ENCODE peak calls at places on chromosomes 7 and 10, in seven cellular contexts. F is K562, Y is GM12878, M is HepG2, P is HCT116, X is H1, V is SK-N-SH. T is an unnamed sample.

GRCh38 chr7:4200546-4201094 is 481.5 kb upstream of the FOXK1 start:
- DNase-seq in M (no peak), V (no peak), F (no peak), P (no peak), X (no peak), Y (no peak), T (no peak)

GRCh38 chr10:91636892-91637291 is 4.0 kb upstream of the PPP1R3C start:
- DNase-seq in V (no peak), M (no peak), X (no peak), Y (no peak), P (no peak), F (no peak), T (no peak)

GRCh38 chr10:77104459-77104980 is 533.1 kb downstream of the KCNMA1 start:
- DNase-seq in Y (no peak), F (no peak), P (no peak), V (no peak), M (no peak), X (no peak), T (no peak)

GRCh38 chr7:150413640-150414081 is 34.5 kb downstream of the ZNF775 start:
- DNase-seq in P (no peak), M (no peak), X (no peak), V (peak), Y (no peak), F (no peak), T (no peak)

GRCh38 chr7:55592492-55592891 is 20.2 kb upstream of the VOPP1 start:
- DNase-seq in Y (no peak), M (no peak), P (no peak), F (no peak), X (no peak), V (no peak), T (no peak)

GRCh38 chr7:129840757-129841156 is 112.0 kb downstream of the UBE2H start:
- DNase-seq in M (no peak), Y (no peak), V (no peak), F (no peak), X (no peak), P (no peak), T (no peak)

GRCh38 chr10:75407716-75408511 is 6.3 kb upstream of the ZNF503 start:
- DNase-seq in X (no peak), P (no peak), V (no peak), Y (no peak), F (peak), M (no peak), T (no peak)

GRCh38 chr7:101935521-101936141 is 118.2 kb downstream of the CUX1 start:
- DNase-seq in P (no peak), M (no peak), F (no peak), Y (no peak), X (peak), V (no peak), T (no peak)

GRCh38 chr7:45039106-45039505 is 39.1 kb downstream of the CCM2 start:
- DNase-seq in F (no peak), X (no peak), V (no peak), M (no peak), P (no peak), Y (no peak), T (no peak)

GRCh38 chr7:95405800-95406199 is 9.6 kb upstream of the PON3 start:
- DNase-seq in M (no peak), P (no peak), V (no peak), F (no peak), X (no peak), Y (no peak), T (no peak)

GRCh38 chr10:15705298-15705697 is 14.4 kb downstream of the ITGA8 start:
- DNase-seq in Y (no peak), V (no peak), X (no peak), M (no peak), F (no peak), P (no peak), T (no peak)

GRCh38 chr7:30471205-30471604 is 7.4 kb downstream of the NOD1 start:
- DNase-seq in M (no peak), Y (no peak), F (no peak), X (no peak), P (no peak), V (no peak), T (no peak)

GRCh38 chr7:30470783-30471182 is 7.8 kb downstream of the NOD1 start:
- DNase-seq in X (no peak), F (peak), V (no peak), M (no peak), Y (no peak), P (no peak), T (no peak)

GRCh38 chr7:30469303-30469702 is 9.3 kb downstream of the NOD1 start:
- DNase-seq in X (peak), F (no peak), P (peak), Y (no peak), V (no peak), M (peak), T (peak)

GRCh38 chr7:30468791-30469190 is 9.8 kb downstream of the NOD1 start:
- DNase-seq in M (no peak), Y (no peak), P (no peak), X (no peak), F (no peak), V (no peak), T (no peak)

GRCh38 chr7:30470163-30470770 is 8.3 kb downstream of the NOD1 start:
- DNase-seq in F (peak), X (no peak), P (no peak), M (no peak), V (no peak), Y (no peak), T (no peak)
- TF ChIP-seq YY1 in F (no peak), X (no peak), P (no peak), M (no peak), V (no peak), Y (no peak), T (no peak)

DNA sequence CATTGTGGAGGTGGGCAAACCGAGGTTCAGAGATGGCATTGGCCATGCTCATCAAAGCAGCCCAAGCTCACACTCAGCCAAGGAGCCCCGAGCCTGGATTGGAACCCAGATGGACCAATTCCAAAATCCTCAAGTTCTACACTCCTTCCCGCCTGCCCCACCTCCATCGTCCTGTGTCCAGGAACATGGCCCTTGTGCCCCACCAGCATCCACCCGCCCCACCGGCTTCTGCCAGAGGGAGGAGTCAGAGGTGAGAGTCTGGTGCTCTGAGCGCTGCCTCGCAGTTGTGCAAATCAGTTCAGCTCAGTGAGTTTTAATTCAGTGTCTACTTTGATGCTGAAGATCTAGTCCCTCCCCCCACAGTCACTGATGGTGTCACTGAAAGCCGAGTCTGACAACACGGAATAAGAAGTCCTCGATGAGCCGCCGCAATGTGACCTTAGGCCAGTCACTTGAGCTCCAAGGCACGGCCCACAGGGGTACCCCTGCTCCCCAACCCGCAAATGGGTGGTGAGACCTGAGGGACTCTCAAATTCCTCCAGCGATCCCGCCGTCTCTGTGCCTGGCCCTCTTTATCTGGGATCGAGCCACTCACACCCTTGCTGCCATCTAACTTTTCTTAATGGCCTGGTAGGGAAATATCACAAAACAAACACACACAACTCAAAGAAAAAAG is 26.3 kb downstream of the PRKAG2 start:
- DNase-seq in F (no peak), V (no peak), P (no peak), Y (no peak), X (no peak), M (no peak), T (no peak)
- TF ChIP-seq YY1 in F (no peak), V (no peak), P (no peak), Y (no peak), X (no peak), M (no peak), T (no peak)

DNA sequence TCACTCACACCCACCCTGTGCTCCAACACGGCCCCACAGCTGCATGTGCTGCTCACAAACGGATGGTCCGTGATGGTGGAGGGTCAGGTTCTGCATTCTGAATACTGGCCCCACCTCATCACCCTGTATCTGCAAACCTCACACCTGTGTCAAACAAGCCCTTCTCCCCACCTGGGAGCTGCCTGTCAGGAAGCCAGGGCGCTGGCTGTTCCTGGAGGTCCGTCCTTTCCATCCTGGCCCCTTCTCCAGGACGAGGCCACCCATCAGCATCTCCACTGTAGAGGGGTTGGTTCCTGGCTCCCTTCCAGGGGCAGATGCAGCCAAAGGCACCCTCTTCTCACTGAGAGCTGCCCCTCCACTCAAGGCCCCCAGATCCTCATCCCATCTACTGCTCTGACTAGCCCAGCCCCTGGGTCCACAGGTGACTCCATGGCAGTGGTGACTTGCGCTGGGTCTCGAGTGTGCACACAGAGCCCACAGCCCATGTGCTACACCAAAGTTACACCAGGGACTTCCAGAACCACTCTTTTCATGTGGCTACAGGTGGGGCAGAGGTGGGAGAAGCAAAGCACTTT is 229.4 kb downstream of the TNS3 start:
- DNase-seq in X (no peak), F (no peak), V (no peak), M (no peak), Y (no peak), P (no peak), T (no peak)
- TF ChIP-seq YY1 in X (no peak), F (no peak), V (no peak), M (no peak), Y (no peak), P (no peak), T (no peak)

GRCh38 chr7:13908667-13909382 is 80.6 kb downstream of the ETV1 start:
- DNase-seq in Y (no peak), V (no peak), P (peak), M (no peak), F (no peak), X (no peak), T (no peak)
- TF ChIP-seq YY1 in Y (no peak), V (no peak), P (no peak), M (no peak), F (no peak), X (no peak), T (no peak)

DNA sequence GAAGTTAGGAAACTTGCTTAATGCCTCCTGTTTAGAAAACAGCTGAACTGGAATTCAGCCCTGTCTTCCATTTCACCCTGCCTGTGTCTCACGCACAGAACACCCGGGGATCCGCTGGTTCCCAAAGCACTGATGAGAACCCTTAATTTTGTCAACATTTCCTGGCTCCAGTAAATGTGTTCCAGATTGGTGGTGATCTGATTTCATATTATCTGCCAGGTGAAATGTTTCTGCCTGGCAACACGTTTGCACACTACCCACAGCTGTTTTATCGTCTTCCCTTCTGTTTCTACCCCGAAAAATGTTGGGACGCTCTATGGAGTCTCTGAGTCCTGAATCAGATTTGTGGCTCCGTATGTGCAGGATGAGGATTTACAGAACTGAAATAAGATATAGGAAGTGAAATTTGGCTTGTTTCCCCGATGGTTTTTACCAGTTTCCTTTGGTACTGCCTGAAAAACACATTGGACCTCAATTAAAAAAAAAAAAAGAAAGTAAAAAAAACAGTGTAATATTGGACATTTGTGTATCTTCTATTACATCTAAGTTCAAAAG is 29.0 kb downstream of the MRC1 start:
- DNase-seq in Y (no peak), V (peak), X (no peak), M (no peak), F (no peak), P (no peak), T (no peak)
- TF ChIP-seq YY1 in Y (no peak), V (no peak), X (no peak), M (no peak), F (no peak), P (no peak), T (no peak)